ENCODE peak calls at places on chromosome 20, in ten cellular contexts. W is uterus, I is spleen, J is HL-60, R is endothelial cell of umbilical vein, B is ovary, P is suprapubic skin, G is body of pancreas, D is endodermal cell, T is tibial nerve. L is an unnamed sample.
A peak's percentile ranks its signal among the peaks of the same experiment; 100 is the strongest.

GRCh38 chr20:61797200-61797599 is 268.5 kb downstream of the TAF4 start:
- DNase-seq in W (no peak), I (no peak), J (no peak), R (no peak), B (no peak), P (no peak), G (no peak), D (peak; percentile 76), T (no peak), L (no peak)

GRCh38 chr20:63407928-63408683 is 47.0 kb upstream of the CHRNA4 start:
- DNase-seq in W (no peak), I (no peak), J (no peak), R (no peak), B (no peak), P (no peak), G (no peak), D (no peak), T (no peak), L (no peak)

GRCh38 chr20:63846128-63846771 is 15.0 kb upstream of the ABHD16B start:
- DNase-seq in W (peak; percentile 78), I (peak; percentile 85), J (no peak), R (no peak), B (peak; percentile 89), P (peak; percentile 68), G (no peak), D (peak; percentile 91), T (no peak), L (no peak)

GRCh38 chr20:25065625-25066338 is 7.8 kb upstream of the ACSS1 start:
- DNase-seq in W (peak; percentile 67), I (peak; percentile 82), J (peak; percentile 61), R (peak; percentile 67), B (peak; percentile 46), P (peak; percentile 70), G (peak; percentile 73), D (peak; percentile 84), T (peak; percentile 75), L (no peak)

GRCh38 chr20:63889241-63890200 is 5.4 kb upstream of the DNAJC5 start:
- DNase-seq in W (no peak), I (no peak), J (no peak), R (no peak), B (no peak), P (no peak), G (no peak), D (no peak), T (no peak), L (no peak)

GRCh38 chr20:48143435-48144081 is 358.3 kb upstream of the SULF2 start:
- DNase-seq in W (no peak), I (no peak), J (no peak), R (no peak), B (no peak), P (no peak), G (no peak), D (no peak), T (no peak), L (no peak)

GRCh38 chr20:43947316-43947710 is 32.7 kb downstream of the TOX2 start:
- DNase-seq in W (no peak), I (no peak), J (no peak), R (no peak), B (no peak), P (no peak), G (no peak), D (no peak), T (no peak), L (no peak)

GRCh38 chr20:5080384-5080877 is 39.3 kb downstream of the PCNA start:
- DNase-seq in W (peak; percentile 25), I (peak; percentile 90), J (peak; percentile 94), R (no peak), B (peak; percentile 20), P (peak; percentile 83), G (no peak), D (no peak), T (peak; percentile 72), L (no peak)

GRCh38 chr20:59273699-59274380 is 26.6 kb upstream of the EDN3 start:
- DNase-seq in W (no peak), I (no peak), J (peak; percentile 69), R (no peak), B (no peak), P (no peak), G (no peak), D (no peak), T (no peak), L (no peak)

GRCh38 chr20:38225240-38225899 is 35.2 kb downstream of the KIAA1755 start:
- DNase-seq in W (no peak), I (peak; percentile 36), J (no peak), R (no peak), B (no peak), P (peak; percentile 32), G (no peak), D (no peak), T (no peak), L (no peak)

GRCh38 chr20:24458441-24458840 is 11.0 kb upstream of the SYNDIG1 start:
- DNase-seq in W (no peak), I (no peak), J (no peak), R (no peak), B (no peak), P (no peak), G (no peak), D (no peak), T (no peak), L (no peak)

GRCh38 chr20:5531318-5532081 is 214.7 kb upstream of the PROKR2 start:
- DNase-seq in W (no peak), I (no peak), J (no peak), R (no peak), B (peak; percentile 20), P (no peak), G (no peak), D (no peak), T (no peak), L (no peak)

GRCh38 chr20:63567382-63568169 is 6.5 kb downstream of the HELZ2 start:
- DNase-seq in W (no peak), I (peak; percentile 94), J (peak; percentile 80), R (no peak), B (no peak), P (no peak), G (no peak), D (no peak), T (peak; percentile 28), L (no peak)

GRCh38 chr20:22582960-22583772 is 1.2 kb downstream of the FOXA2 start:
- DNase-seq in W (no peak), I (no peak), J (no peak), R (no peak), B (no peak), P (no peak), G (peak; percentile 50), D (peak; percentile 79), T (no peak), L (no peak)

GRCh38 chr20:2937902-2938301 is 64.6 kb downstream of the PTPRA start:
- DNase-seq in W (no peak), I (no peak), J (no peak), R (no peak), B (no peak), P (no peak), G (no peak), D (no peak), T (no peak), L (no peak)

GRCh38 chr20:24566656-24567055 is 97.2 kb downstream of the SYNDIG1 start:
- DNase-seq in W (no peak), I (no peak), J (no peak), R (no peak), B (no peak), P (no peak), G (no peak), D (no peak), T (no peak), L (no peak)

GRCh38 chr20:17172826-17173420 is 53.9 kb upstream of the PCSK2 start:
- DNase-seq in W (no peak), I (no peak), J (no peak), R (no peak), B (no peak), P (no peak), G (no peak), D (no peak), T (no peak), L (no peak)

GRCh38 chr20:9955646-9956045 is 79.1 kb upstream of the ANKEF1 start:
- DNase-seq in W (no peak), I (no peak), J (no peak), R (peak; percentile 17), B (no peak), P (no peak), G (no peak), D (no peak), T (no peak), L (no peak)

GRCh38 chr20:33751775-33752174 is 20.0 kb downstream of the ZNF341 start:
- DNase-seq in W (no peak), I (no peak), J (no peak), R (no peak), B (no peak), P (no peak), G (no peak), D (no peak), T (no peak), L (no peak)
- TF ChIP-seq CTCF in W (no peak), I (no peak), J (no peak), R (no peak), B (no peak), P (no peak), G (no peak), D (no peak), T (no peak), L (no peak)

GRCh38 chr20:50408526-50409364 is 101.4 kb upstream of the PTPN1 start:
- DNase-seq in W (no peak), I (no peak), J (no peak), R (no peak), B (no peak), P (no peak), G (no peak), D (no peak), T (no peak), L (no peak)
- H3K27ac ChIP-seq in W (peak overlapping the region; percentile 67), I (no peak overlapping the region), J (no peak overlapping the region), R (no peak overlapping the region), B (no peak overlapping the region), P (peak overlapping the region; percentile 78), G (no peak overlapping the region), D (no peak overlapping the region), T (peak overlapping the region; percentile 81), L (no peak overlapping the region)

DNA sequence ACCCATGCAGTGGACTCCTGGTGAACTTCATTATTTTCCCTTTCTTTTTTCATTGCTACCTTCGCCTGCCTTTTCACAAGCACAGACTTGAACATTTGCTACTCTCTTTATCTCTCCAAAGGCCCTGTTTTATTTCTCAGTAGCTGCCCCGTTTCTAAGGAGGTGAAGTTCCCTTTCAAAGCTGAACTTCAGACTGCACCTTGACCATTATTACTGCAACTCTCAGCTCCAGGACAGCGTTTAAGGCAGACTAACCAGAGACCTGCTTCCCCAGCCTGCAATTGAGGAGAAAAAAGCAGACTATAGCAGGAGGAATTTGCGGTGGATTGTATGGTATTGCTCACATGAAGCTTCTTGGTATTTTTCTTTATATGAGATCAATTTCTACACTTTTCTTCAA is 460.7 kb downstream of the CBLN4 start:
- DNase-seq in W (no peak), I (no peak), J (no peak), R (no peak), B (no peak), P (no peak), G (no peak), D (no peak), T (no peak), L (no peak)
- H3K4me3 ChIP-seq in W (no peak overlapping the region), I (no peak overlapping the region), J (no peak overlapping the region), R (no peak overlapping the region), B (no peak overlapping the region), P (no peak overlapping the region), G (no peak overlapping the region), D (no peak overlapping the region), T (no peak overlapping the region), L (no peak overlapping the region)

DNA sequence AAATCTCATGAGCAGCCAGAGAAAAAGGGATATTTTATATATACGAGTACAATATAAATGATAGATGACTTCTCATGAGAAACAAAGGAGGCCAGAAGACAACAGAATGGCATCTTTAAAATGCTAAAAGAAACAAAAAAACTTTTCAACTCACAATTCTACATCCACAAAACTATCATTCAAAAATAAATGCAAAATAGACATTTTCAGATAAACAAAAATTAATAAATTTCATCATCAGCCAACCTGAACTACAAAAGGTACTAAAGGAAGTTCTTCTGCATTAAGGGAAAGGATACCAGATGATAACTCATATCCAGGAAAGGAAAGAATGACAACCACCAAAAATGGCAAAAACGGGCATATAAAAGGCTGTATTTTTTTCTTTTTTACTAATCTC is 27.9 kb upstream of the ANKRD60 start:
- DNase-seq in W (no peak), I (no peak), J (no peak), R (no peak), B (no peak), P (no peak), G (no peak), D (no peak), T (no peak), L (no peak)
- TF ChIP-seq CTCF in W (no peak), I (no peak), J (no peak), R (no peak), B (no peak), P (no peak), G (no peak), D (no peak), T (no peak), L (no peak)

L was measured in AG04450.